ENCODE peak calls at places on chromosomes 5 and 9, in nine cellular contexts. I is esophagus muscularis mucosa, W is breast epithelium, N is sigmoid colon, G is HepG2, M is stomach, Q is vagina, F is transverse colon, Z is spleen. P is an unnamed sample. For H3K4me1, the result is how much of the 10 kb centered on the place peaks cover.

GRCh38 chr5:150077996-150078801 is 8.2 kb downstream of the CSF1R start:
- DNase-seq in I (no peak), W (no peak), N (no peak), G (no peak), M (peak), Q (peak), F (no peak), Z (no peak), P (no peak)

GRCh38 chr9:875119-875962 is 33.8 kb downstream of the DMRT1 start:
- DNase-seq in I (no peak), W (no peak), N (no peak), G (no peak), M (no peak), Q (no peak), F (no peak), Z (no peak), P (no peak)

GRCh38 chr9:123457586-123457985 is 101.6 kb downstream of the CRB2 start:
- DNase-seq in I (no peak), W (no peak), N (peak), G (no peak), M (no peak), Q (no peak), F (no peak), Z (peak), P (no peak)

GRCh38 chr5:137629646-137630045 is 106.2 kb downstream of the KLHL3 start:
- DNase-seq in I (peak), W (no peak), N (no peak), G (peak), M (no peak), Q (no peak), F (no peak), Z (no peak), P (no peak)

GRCh38 chr9:88813810-88814209 is 177.5 kb upstream of the S1PR3 start:
- DNase-seq in I (no peak), W (no peak), N (no peak), G (peak), M (no peak), Q (no peak), F (no peak), Z (no peak), P (no peak)

GRCh38 chr5:82105457-82105856 is 133.6 kb downstream of the ATG10 start:
- DNase-seq in I (no peak), W (no peak), N (no peak), G (no peak), M (no peak), Q (no peak), F (no peak), Z (no peak), P (no peak)

GRCh38 chr9:130498298-130498917 is 53.6 kb downstream of the ASS1 start:
- DNase-seq in I (no peak), W (no peak), N (no peak), G (peak), M (no peak), Q (no peak), F (no peak), Z (no peak), P (no peak)

GRCh38 chr5:146703899-146704298 is 174.7 kb downstream of the PPP2R2B start:
- DNase-seq in I (no peak), W (no peak), N (no peak), G (no peak), M (no peak), Q (no peak), F (no peak), Z (no peak), P (no peak)

GRCh38 chr5:135973323-135974018 is 18.7 kb upstream of the LECT2 start:
- DNase-seq in I (no peak), W (no peak), N (no peak), G (peak), M (no peak), Q (no peak), F (no peak), Z (no peak), P (no peak)

GRCh38 chr5:41270423-41271251 is 57.3 kb upstream of the C6 start:
- DNase-seq in I (no peak), W (no peak), N (peak), G (peak), M (peak), Q (no peak), F (peak), Z (no peak), P (no peak)

GRCh38 chr5:1642221-1642620 is 118.5 kb upstream of the LPCAT1 start:
- DNase-seq in I (no peak), W (peak), N (no peak), G (no peak), M (no peak), Q (no peak), F (no peak), Z (peak), P (no peak)

GRCh38 chr5:116632890-116633289 is 58.3 kb upstream of the SEMA6A start:
- DNase-seq in I (no peak), W (no peak), N (no peak), G (no peak), M (no peak), Q (no peak), F (no peak), Z (no peak), P (no peak)

GRCh38 chr9:109815366-109815947 is 35.5 kb downstream of the PALM2AKAP2 start:
- DNase-seq in I (no peak), W (no peak), N (no peak), G (peak), M (no peak), Q (no peak), F (no peak), Z (no peak), P (no peak)

GRCh38 chr5:129001831-129002626 is 36.7 kb downstream of the SLC27A6 start:
- DNase-seq in I (no peak), W (no peak), N (no peak), G (no peak), M (no peak), Q (no peak), F (no peak), Z (no peak), P (no peak)

GRCh38 chr9:38622083-38622674 is 1.8 kb upstream of the ANKRD18A start:
- DNase-seq in I (peak), W (no peak), N (no peak), G (peak), M (no peak), Q (no peak), F (peak), Z (peak), P (peak)

GRCh38 chr5:19258686-19259085 is 729.3 kb downstream of the CDH18 start:
- DNase-seq in I (no peak), W (no peak), N (no peak), G (no peak), M (no peak), Q (no peak), F (no peak), Z (no peak), P (no peak)

GRCh38 chr9:87853289-87853688 is 29.4 kb upstream of the SPATA31E1 start:
- DNase-seq in I (no peak), W (no peak), N (no peak), G (no peak), M (no peak), Q (no peak), F (no peak), Z (no peak), P (no peak)

GRCh38 chr5:58462623-58463230 is 2.8 kb upstream of the PLK2 start:
- DNase-seq in I (no peak), W (no peak), N (no peak), G (peak), M (peak), Q (no peak), F (peak), Z (no peak), P (no peak)

GRCh38 chr5:91264311-91265051 is 118.6 kb downstream of the ARRDC3 start:
- DNase-seq in I (no peak), W (no peak), N (no peak), G (no peak), M (no peak), Q (no peak), F (no peak), Z (no peak), P (no peak)

GRCh38 chr5:178130576-178131445 is at the start of gene RMND5B:
- DNase-seq in I (no peak), W (peak), N (peak), G (peak), M (peak), Q (no peak), F (peak), Z (peak), P (peak)

GRCh38 chr9:94156549-94157407 is 72.5 kb downstream of the PTPDC1 start:
- DNase-seq in I (peak), W (peak), N (peak), G (peak), M (peak), Q (no peak), F (peak), Z (no peak), P (peak)

GRCh38 chr5:52842111-52842510 is 54.4 kb downstream of the ITGA1 start:
- DNase-seq in I (no peak), W (no peak), N (no peak), G (no peak), M (no peak), Q (no peak), F (no peak), Z (no peak), P (no peak)

GRCh38 chr5:115246361-115246991 is 16.2 kb downstream of the PGGT1B start:
- DNase-seq in I (no peak), W (no peak), N (no peak), G (peak), M (no peak), Q (no peak), F (no peak), Z (no peak), P (no peak)

GRCh38 chr5:14971864-14972263 is 100.3 kb upstream of the ANKH start:
- DNase-seq in I (no peak), W (no peak), N (no peak), G (peak), M (no peak), Q (no peak), F (no peak), Z (no peak), P (no peak)

GRCh38 chr9:136079211-136079915 is 15.7 kb downstream of the NACC2 start:
- DNase-seq in I (no peak), W (no peak), N (peak), G (no peak), M (no peak), Q (no peak), F (no peak), Z (no peak), P (peak)

GRCh38 chr9:126395439-126396212 is 69.0 kb downstream of the MVB12B start:
- DNase-seq in I (no peak), W (no peak), N (no peak), G (no peak), M (no peak), Q (no peak), F (peak), Z (no peak), P (no peak)

GRCh38 chr9:546797-547223 is 294.7 kb upstream of the DMRT1 start:
- DNase-seq in I (no peak), W (no peak), N (no peak), G (peak), M (no peak), Q (no peak), F (no peak), Z (no peak), P (no peak)

DNA sequence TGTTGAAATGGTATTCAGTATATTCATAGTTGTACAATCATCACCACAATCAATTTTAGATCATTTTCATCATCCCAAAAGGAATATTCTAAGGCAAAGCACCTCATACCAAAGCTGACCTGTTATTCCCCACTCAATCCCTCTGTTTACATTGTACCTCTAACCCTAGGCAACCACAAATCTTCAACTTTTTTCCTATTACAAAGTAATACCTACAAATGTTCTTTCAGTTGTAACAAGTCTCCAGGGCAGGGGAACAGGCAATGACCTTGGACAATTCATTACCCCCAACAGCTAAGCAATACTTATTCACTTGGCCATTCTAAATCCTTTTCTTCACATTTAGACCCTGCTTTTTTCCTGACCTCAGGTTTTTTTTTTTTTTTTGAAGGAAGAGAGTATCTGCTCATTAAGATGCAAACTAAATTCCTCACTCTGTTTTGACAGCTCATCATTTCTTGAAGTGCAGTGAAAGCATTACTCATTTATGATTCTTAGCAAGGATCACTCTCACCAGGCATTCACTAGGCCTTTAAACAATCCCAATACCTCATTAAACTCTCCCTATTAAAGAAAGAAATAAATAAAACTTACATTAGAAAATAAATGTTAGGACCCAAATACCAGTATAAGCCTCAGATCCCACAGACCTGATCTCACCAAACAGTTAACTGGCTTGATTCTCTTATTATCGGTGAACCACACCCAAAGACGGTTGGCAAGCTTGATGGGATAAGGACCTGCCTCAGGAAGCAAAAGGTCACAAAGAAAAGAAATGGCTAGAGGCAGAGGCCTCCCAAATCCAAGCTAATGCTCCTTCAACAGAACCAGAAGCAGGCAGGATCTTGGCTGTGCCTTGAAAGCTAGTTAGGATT is 15.3 kb downstream of the MTMR12 start:
- DNase-seq in I (no peak), W (no peak), N (no peak), G (no peak), M (no peak), Q (no peak), F (peak), Z (no peak), P (no peak)
- H3K4me1 ChIP-seq in I (half or more), W (under half), N (under half), G (under half), M (under half), Q (under half), F (under half), Z (half or more), P (under half)

GRCh38 chr5:5326126-5326758 is 96.2 kb upstream of the ICE1 start:
- DNase-seq in I (no peak), W (no peak), N (no peak), G (no peak), M (no peak), Q (no peak), F (no peak), Z (no peak), P (no peak)

GRCh38 chr5:5321137-5321536 is 101.3 kb upstream of the ICE1 start:
- DNase-seq in I (no peak), W (no peak), N (no peak), G (no peak), M (no peak), Q (no peak), F (no peak), Z (no peak), P (no peak)

GRCh38 chr5:5320062-5320805 is 102.2 kb upstream of the ICE1 start:
- DNase-seq in I (no peak), W (no peak), N (no peak), G (no peak), M (no peak), Q (no peak), F (no peak), Z (no peak), P (no peak)

GRCh38 chr5:5327126-5327525 is 95.4 kb upstream of the ICE1 start:
- DNase-seq in I (no peak), W (no peak), N (no peak), G (no peak), M (no peak), Q (no peak), F (no peak), Z (no peak), P (no peak)

DNA sequence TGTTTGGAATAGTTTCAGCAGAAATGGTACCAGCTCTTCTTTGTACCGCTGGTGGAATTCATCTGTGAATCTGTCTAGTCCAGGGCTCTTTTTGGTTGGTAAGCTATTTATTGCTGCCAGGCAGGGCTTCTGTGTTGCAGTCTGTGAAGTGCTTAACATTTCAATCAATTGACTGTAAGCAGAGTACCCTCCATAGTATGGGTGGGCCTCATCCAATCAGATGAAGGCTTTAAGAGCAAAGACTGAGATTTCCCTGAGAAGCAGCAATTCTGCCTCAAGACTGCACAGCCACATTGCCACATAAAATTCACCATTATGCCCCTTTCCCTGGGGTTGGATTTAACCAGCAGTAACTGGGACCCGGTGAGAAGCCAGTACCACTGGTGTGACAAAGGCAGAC is 98.9 kb upstream of the ICE1 start:
- DNase-seq in I (no peak), W (no peak), N (no peak), G (no peak), M (no peak), Q (no peak), F (no peak), Z (no peak), P (no peak)
- TF ChIP-seq CTCF in I (no peak), W (no peak), N (no peak), G (no peak), M (no peak), Q (no peak), F (no peak), Z (no peak), P (no peak)

DNA sequence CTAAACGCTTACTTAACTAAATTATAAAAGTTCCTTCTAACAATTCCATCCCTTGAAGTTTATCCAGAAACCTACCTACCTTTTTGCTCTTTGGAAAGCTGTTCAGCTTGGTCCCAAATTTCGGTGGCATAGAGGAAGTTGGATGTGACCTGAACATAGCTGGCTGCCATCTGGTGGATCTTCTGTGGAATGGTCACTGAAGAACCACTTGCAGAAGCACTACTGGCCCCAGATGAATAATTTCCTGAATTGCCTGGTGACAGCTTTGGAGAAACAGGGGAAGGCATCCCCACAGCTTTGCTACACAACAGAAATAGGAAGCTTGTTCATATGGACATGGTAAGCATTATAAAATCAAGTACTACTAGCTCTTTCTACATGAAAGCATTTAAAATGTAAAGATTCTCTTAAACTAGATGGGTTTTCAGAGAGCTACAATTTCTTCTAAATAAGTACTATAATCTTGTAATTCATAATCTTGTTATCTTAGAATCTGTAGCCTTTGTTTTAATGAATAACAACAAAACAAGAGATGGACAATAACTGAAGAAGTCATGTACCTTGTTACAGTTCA is 9.9 kb downstream of the LEAP2 start:
- DNase-seq in I (no peak), W (no peak), N (peak), G (peak), M (peak), Q (no peak), F (peak), Z (no peak), P (peak)
- TF ChIP-seq POLR2AphosphoS5 in I (no peak), W (peak), N (no peak), G (no peak), M (no peak), Q (no peak), F (peak), Z (no peak), P (peak)

GRCh38 chr5:157286761-157287211 is 20.9 kb downstream of the CYFIP2 start:
- DNase-seq in I (no peak), W (no peak), N (no peak), G (no peak), M (no peak), Q (no peak), F (no peak), Z (no peak), P (peak)

GRCh38 chr5:157283434-157283833 is 17.5 kb downstream of the CYFIP2 start:
- DNase-seq in I (no peak), W (no peak), N (no peak), G (no peak), M (no peak), Q (no peak), F (no peak), Z (peak), P (no peak)

GRCh38 chr5:157284458-157285212 is 18.7 kb downstream of the CYFIP2 start:
- DNase-seq in I (no peak), W (no peak), N (no peak), G (no peak), M (no peak), Q (no peak), F (no peak), Z (no peak), P (no peak)

GRCh38 chr5:157288405-157289163 is 22.7 kb downstream of the CYFIP2 start:
- DNase-seq in I (no peak), W (no peak), N (no peak), G (peak), M (no peak), Q (no peak), F (no peak), Z (no peak), P (no peak)

GRCh38 chr5:157285310-157286035 is 19.6 kb downstream of the CYFIP2 start:
- DNase-seq in I (no peak), W (no peak), N (no peak), G (no peak), M (no peak), Q (no peak), F (no peak), Z (no peak), P (no peak)
- H3K4me1 ChIP-seq in I (under half), W (under half), N (under half), G (under half), M (under half), Q (under half), F (under half), Z (half or more), P (under half)

GRCh38 chr9:131934673-131935072 is 145.0 kb downstream of the MED27 start:
- DNase-seq in I (no peak), W (no peak), N (no peak), G (no peak), M (no peak), Q (no peak), F (no peak), Z (no peak), P (no peak)

GRCh38 chr9:131942076-131942720 is 137.5 kb downstream of the MED27 start:
- DNase-seq in I (no peak), W (no peak), N (no peak), G (no peak), M (no peak), Q (no peak), F (no peak), Z (no peak), P (no peak)

GRCh38 chr9:131936929-131937328 is 142.7 kb downstream of the MED27 start:
- DNase-seq in I (no peak), W (no peak), N (no peak), G (no peak), M (no peak), Q (no peak), F (no peak), Z (no peak), P (no peak)
- TF ChIP-seq CTCF in I (no peak), W (no peak), N (no peak), G (no peak), M (no peak), Q (no peak), F (no peak), Z (no peak), P (no peak)

GRCh38 chr9:20624201-20625002 is 2.1 kb upstream of the MLLT3 start:
- DNase-seq in I (no peak), W (no peak), N (peak), G (peak), M (peak), Q (no peak), F (peak), Z (peak), P (no peak)
- TF ChIP-seq POLR2AphosphoS5 in I (no peak), W (no peak), N (no peak), G (no peak), M (no peak), Q (no peak), F (peak), Z (no peak), P (no peak)

GRCh38 chr9:69176446-69177135 is 2.5 kb downstream of the TJP2 start:
- DNase-seq in I (no peak), W (no peak), N (no peak), G (no peak), M (no peak), Q (no peak), F (peak), Z (no peak), P (no peak)
- H3K4me1 ChIP-seq in I (half or more), W (under half), N (under half), G (half or more), M (under half), Q (half or more), F (under half), Z (under half), P (half or more)

GRCh38 chr5:175002128-175002527 is 277.7 kb downstream of the MSX2 start:
- DNase-seq in I (no peak), W (no peak), N (no peak), G (no peak), M (no peak), Q (no peak), F (no peak), Z (no peak), P (no peak)
- TF ChIP-seq CTCF in I (no peak), W (no peak), N (no peak), G (no peak), M (no peak), Q (no peak), F (no peak), Z (no peak), P (no peak)